ENCODE peak calls at places on chromosome 2, in four cellular contexts. G is NCI-H460, R is small intestine, I is GM23338. Z is an unnamed sample.

GRCh38 chr2:85248741-85249524 is 78.9 kb downstream of the TGOLN2 start:
- DNase-seq in G (no peak), R (peak; percentile 55), I (peak; percentile 61), Z (no peak)

GRCh38 chr2:8457092-8457481 is 224.8 kb upstream of the ID2 start:
- DNase-seq in G (no peak), R (peak; percentile 82), I (peak; percentile 24), Z (no peak)

GRCh38 chr2:238978507-238978906 is 130.6 kb downstream of the TWIST2 start:
- DNase-seq in G (peak; percentile 69), R (no peak), I (no peak), Z (no peak)

GRCh38 chr2:177396630-177397460 is 4.3 kb downstream of the AGPS start:
- DNase-seq in G (no peak), R (no peak), I (no peak), Z (no peak)

GRCh38 chr2:189799531-189799930 is 15.3 kb downstream of the PMS1 start:
- DNase-seq in G (no peak), R (no peak), I (no peak), Z (no peak)

GRCh38 chr2:38750011-38750792 is 959 bp downstream of the SRSF7 start:
- DNase-seq in G (no peak), R (peak; percentile 64), I (no peak), Z (peak; percentile 48)

GRCh38 chr2:220246356-220246755 is 618.9 kb downstream of the SLC4A3 start:
- DNase-seq in G (no peak), R (no peak), I (no peak), Z (no peak)

GRCh38 chr2:109124982-109125594 is 3.9 kb upstream of the SH3RF3 start:
- DNase-seq in G (no peak), R (no peak), I (peak; percentile 19), Z (no peak)

GRCh38 chr2:36358317-36358659 is 2.7 kb downstream of the CRIM1 start:
- DNase-seq in G (no peak), R (peak; percentile 7), I (no peak), Z (no peak)

GRCh38 chr2:226338825-226339224 is 460.8 kb downstream of the IRS1 start:
- DNase-seq in G (no peak), R (no peak), I (no peak), Z (no peak)

GRCh38 chr2:158822212-158822611 is 27.1 kb downstream of the DAPL1 start:
- DNase-seq in G (no peak), R (no peak), I (no peak), Z (no peak)

Z was measured in naive thymus-derived CD8-positive, alpha-beta T cell.